ENCODE peak calls at places on chromosomes 1 and 21, in five cellular contexts. L, Z, Q, V and O are unnamed samples.
A peak's percentile ranks its signal among the peaks of the same experiment; 100 is the strongest.

GRCh38 chr1:217137210-217137871 is 414.1 kb upstream of the ESRRG start:
- DNase-seq in L (no peak), V (no peak), Q (no peak), Z (no peak), O (no peak)

GRCh38 chr1:29469457-29469856 is 233.1 kb downstream of the PTPRU start:
- DNase-seq in L (no peak), Z (no peak), Q (no peak), V (no peak), O (no peak)

GRCh38 chr1:219527994-219528393 is 84.9 kb downstream of the ZC3H11B start:
- DNase-seq in V (no peak), Q (no peak), Z (no peak), L (no peak), O (no peak)

GRCh38 chr21:29606613-29607012 is 307.9 kb downstream of the BACH1 start:
- DNase-seq in Z (no peak), V (no peak), L (no peak), Q (no peak), O (no peak)

GRCh38 chr1:219387211-219387610 is 213.5 kb downstream of the LYPLAL1 start:
- DNase-seq in Q (no peak), L (peak; percentile 61), V (no peak), Z (no peak), O (no peak)

GRCh38 chr1:88079036-88079435 is 605.0 kb upstream of the PKN2 start:
- DNase-seq in V (no peak), L (no peak), Q (no peak), Z (no peak), O (no peak)

GRCh38 chr1:47351305-47351704 is 17.7 kb downstream of the CMPK1 start:
- DNase-seq in Q (no peak), Z (no peak), L (no peak), V (no peak), O (no peak)

GRCh38 chr1:77874804-77875445 is 13.5 kb upstream of the NEXN start:
- DNase-seq in L (no peak), V (no peak), Q (no peak), Z (no peak), O (no peak)

GRCh38 chr1:64223329-64224151 is 20.1 kb downstream of the UBE2U start:
- DNase-seq in L (no peak), Q (no peak), V (no peak), Z (no peak), O (no peak)

GRCh38 chr1:20787775-20788488 is 825 bp upstream of the HP1BP3 start:
- DNase-seq in V (no peak), L (peak; percentile 38), Q (no peak), Z (no peak), O (peak; percentile 3)

GRCh38 chr1:235642021-235642942 is 7.3 kb downstream of the GNG4 start:
- DNase-seq in V (no peak), L (peak; percentile 16), Q (no peak), Z (peak; percentile 49), O (peak; percentile 24)

GRCh38 chr1:1088801-1089680 is 14.9 kb upstream of the RNF223 start:
- DNase-seq in Q (no peak), L (no peak), V (peak; percentile 36), Z (no peak), O (no peak)

GRCh38 chr21:38847556-38847955 is 41.8 kb downstream of the ETS2 start:
- DNase-seq in Z (no peak), L (no peak), Q (no peak), V (no peak), O (no peak)

GRCh38 chr1:53512807-53513755 is 53.9 kb downstream of the DMRTB1 start:
- DNase-seq in Z (no peak), L (no peak), Q (no peak), V (no peak), O (no peak)

GRCh38 chr1:1775364-1776226 is 2.7 kb downstream of the NADK start:
- DNase-seq in V (no peak), Z (no peak), Q (no peak), L (no peak), O (no peak)

GRCh38 chr21:35565204-35565611 is 495.1 kb downstream of the SETD4 start:
- DNase-seq in V (no peak), Z (no peak), Q (no peak), L (no peak), O (no peak)

GRCh38 chr1:12405325-12406217 is 175.7 kb downstream of the VPS13D start:
- DNase-seq in V (no peak), Q (no peak), Z (no peak), L (peak; percentile 33), O (no peak)